ENCODE peak calls at places on chromosomes 4 and X, in seven cellular contexts. J, Q, P, V, R, G and M are unnamed samples.

GRCh38 chr4:188110036-188110435 is 633 bp upstream of the TRIML2 start:
- DNase-seq in V (no peak), R (no peak), J (no peak), P (no peak), G (no peak), Q (no peak), M (no peak)

GRCh38 chrX:3443186-3443585 is 96.7 kb upstream of the MXRA5 start:
- DNase-seq in V (no peak), J (no peak), R (peak), G (no peak), P (no peak), Q (no peak), M (no peak)

GRCh38 chr4:173367285-173367684 is 3.5 kb upstream of the SAP30 start:
- DNase-seq in G (no peak), Q (no peak), J (no peak), R (no peak), P (no peak), V (no peak), M (peak)

GRCh38 chr4:151339472-151339871 is 14.1 kb upstream of the SH3D19 start:
- DNase-seq in P (no peak), V (no peak), G (no peak), Q (no peak), J (no peak), R (no peak), M (no peak)

GRCh38 chrX:41827886-41828285 is 95.5 kb downstream of the CASK start:
- DNase-seq in G (no peak), V (no peak), R (peak), J (no peak), P (no peak), Q (no peak), M (no peak)

GRCh38 chrX:16164748-16165147 is 2.5 kb upstream of the MAGEB17 start:
- DNase-seq in J (no peak), P (no peak), Q (no peak), R (no peak), V (no peak), G (no peak), M (no peak)

GRCh38 chrX:37420179-37420578 is 71.0 kb downstream of the PRRG1 start:
- DNase-seq in Q (no peak), P (no peak), R (no peak), G (no peak), V (no peak), J (no peak), M (no peak)

GRCh38 chr4:128840711-128841318 is 31.3 kb downstream of the JADE1 start:
- DNase-seq in J (no peak), Q (no peak), G (no peak), P (no peak), V (no peak), R (no peak), M (no peak)

GRCh38 chr4:189029961-189030360 is 890.7 kb downstream of the TRIML1 start:
- DNase-seq in V (no peak), Q (no peak), G (no peak), R (no peak), P (no peak), J (no peak), M (no peak)

GRCh38 chrX:74383611-74384010 is 37.7 kb upstream of the SLC16A2 start:
- DNase-seq in V (no peak), Q (no peak), G (peak), J (no peak), R (peak), P (peak), M (peak)

GRCh38 chrX:140765043-140765784 is 55.7 kb downstream of the LINC00632 start:
- DNase-seq in P (peak), Q (no peak), G (no peak), R (peak), V (no peak), J (no peak), M (no peak)

GRCh38 chr4:156388826-156389225 is 435.2 kb upstream of the CTSO start:
- DNase-seq in G (no peak), V (no peak), R (no peak), Q (no peak), P (no peak), J (no peak), M (no peak)

GRCh38 chr4:150265806-150266205 is 187.6 kb downstream of the DCLK2 start:
- DNase-seq in P (no peak), J (no peak), V (no peak), Q (no peak), G (no peak), R (no peak), M (no peak)

GRCh38 chr4:17517664-17518063 is 2.7 kb downstream of the CLRN2 start:
- DNase-seq in J (no peak), R (no peak), P (no peak), V (no peak), G (no peak), Q (no peak), M (no peak)

GRCh38 chr4:89109841-89110540 is 1.3 kb upstream of the TIGD2 start:
- DNase-seq in R (peak), P (no peak), Q (no peak), J (no peak), G (no peak), V (no peak), M (no peak)

GRCh38 chrX:123590842-123591491 is 141.9 kb downstream of the THOC2 start:
- DNase-seq in G (peak), V (no peak), R (no peak), Q (no peak), J (no peak), P (no peak), M (peak)

GRCh38 chr4:2923141-2923551 is 40.1 kb downstream of the NOP14 start:
- DNase-seq in G (no peak), R (no peak), P (no peak), J (no peak), V (no peak), Q (no peak), M (no peak)

GRCh38 chrX:24259544-24260240 is 54.2 kb downstream of the SUPT20HL2 start:
- DNase-seq in G (peak), R (peak), V (no peak), J (no peak), Q (peak), P (peak), M (peak)

GRCh38 chr4:145736241-145736831 is 56.4 kb downstream of the C4orf51 start:
- DNase-seq in V (no peak), P (no peak), G (no peak), Q (no peak), R (peak), J (no peak), M (no peak)

GRCh38 chrX:46298821-46299220 is 246.4 kb downstream of the ZNF674 start:
- DNase-seq in V (no peak), G (no peak), J (no peak), Q (no peak), R (no peak), P (no peak), M (no peak)

GRCh38 chrX:109856974-109857373 is 123.9 kb upstream of the ACSL4 start:
- DNase-seq in Q (peak), J (no peak), V (no peak), R (peak), P (no peak), G (peak), M (no peak)

GRCh38 chr4:130359537-130359936 is 1263.6 kb downstream of the C4orf33 start:
- DNase-seq in G (peak), J (no peak), V (no peak), Q (no peak), P (no peak), R (no peak), M (no peak)

GRCh38 chrX:24427747-24428019 is 37.4 kb upstream of the PDK3 start:
- DNase-seq in G (no peak), V (no peak), R (no peak), P (no peak), Q (no peak), J (no peak), M (no peak)

GRCh38 chrX:24002792-24003191 is 24.2 kb downstream of the KLHL15 start:
- DNase-seq in P (no peak), G (no peak), Q (no peak), V (no peak), J (no peak), R (no peak), M (no peak)

GRCh38 chrX:119503484-119503861 is 35.2 kb downstream of the SLC25A5 start:
- DNase-seq in J (no peak), V (no peak), G (peak), R (no peak), Q (no peak), P (no peak), M (no peak)

GRCh38 chr4:104393649-104394048 is 101.0 kb downstream of the CXXC4 start:
- DNase-seq in G (no peak), P (no peak), Q (no peak), J (no peak), R (no peak), V (no peak), M (no peak)

GRCh38 chr4:16588651-16589050 is 309.8 kb downstream of the LDB2 start:
- DNase-seq in R (no peak), G (no peak), V (no peak), J (no peak), Q (no peak), P (no peak), M (no peak)

GRCh38 chr4:150867148-150867547 is 147.9 kb downstream of the LRBA start:
- DNase-seq in R (peak), P (no peak), Q (peak), G (peak), J (no peak), V (no peak), M (peak)

GRCh38 chr4:139175647-139176298 is 1.2 kb downstream of the ELF2 start:
- DNase-seq in G (no peak), P (no peak), J (no peak), V (no peak), Q (no peak), R (no peak), M (peak)

GRCh38 chrX:19579485-19579884 is 64.2 kb upstream of the MAP3K15 start:
- DNase-seq in R (no peak), Q (no peak), P (no peak), V (no peak), G (peak), J (no peak), M (no peak)

GRCh38 chrX:119753639-119754257 is 4.6 kb upstream of the SOWAHD start:
- DNase-seq in Q (peak), P (peak), G (no peak), V (no peak), R (peak), J (no peak), M (peak)

GRCh38 chrX:3713225-3713936 is at the start of gene PRKX:
- DNase-seq in J (peak), G (peak), P (peak), Q (peak), R (peak), V (peak), M (peak)

GRCh38 chr4:188295899-188296298 is 156.7 kb downstream of the TRIML1 start:
- DNase-seq in R (no peak), G (peak), Q (no peak), J (no peak), V (no peak), P (no peak), M (no peak)

DNA sequence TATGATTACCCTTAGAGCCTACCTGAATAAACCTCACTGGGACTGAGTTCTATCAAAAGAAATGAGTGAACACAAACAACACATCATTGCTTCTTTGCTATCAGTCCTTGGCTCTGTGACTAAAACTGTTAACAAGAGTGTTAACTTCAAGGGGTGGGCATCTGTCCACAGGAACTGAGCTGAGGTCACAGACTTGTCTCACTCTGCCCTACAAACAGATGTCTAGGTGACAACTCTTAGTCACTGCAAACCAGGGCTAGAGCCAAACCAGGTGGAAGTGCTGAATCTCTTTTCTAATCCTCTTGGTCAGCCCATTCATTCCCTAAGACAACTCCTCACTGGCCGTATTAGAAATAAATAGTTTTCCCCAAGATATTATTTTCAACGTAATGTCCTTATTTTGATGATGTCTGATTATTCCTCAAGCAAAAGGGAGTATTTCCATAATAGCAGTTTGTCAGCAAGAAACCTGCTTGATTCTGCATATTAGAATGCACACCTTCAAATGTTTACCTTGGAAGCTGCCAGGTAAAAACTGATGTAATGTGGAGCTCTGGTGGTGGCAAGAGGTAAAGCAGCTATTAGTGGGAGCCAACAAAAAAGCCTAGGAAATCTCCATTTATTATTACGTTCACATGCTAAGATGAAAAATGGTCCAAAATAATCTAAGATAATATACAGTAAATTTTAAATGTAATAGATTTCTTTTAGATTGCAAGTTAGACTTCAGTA is 4.0 kb downstream of the COL25A1 start:
- DNase-seq in J (no peak), G (peak), R (peak), P (no peak), Q (no peak), V (no peak), M (no peak)
- TF ChIP-seq CTCF in J (peak), G (peak), R (peak), P (peak), Q (peak), V (peak), M (no peak)

DNA sequence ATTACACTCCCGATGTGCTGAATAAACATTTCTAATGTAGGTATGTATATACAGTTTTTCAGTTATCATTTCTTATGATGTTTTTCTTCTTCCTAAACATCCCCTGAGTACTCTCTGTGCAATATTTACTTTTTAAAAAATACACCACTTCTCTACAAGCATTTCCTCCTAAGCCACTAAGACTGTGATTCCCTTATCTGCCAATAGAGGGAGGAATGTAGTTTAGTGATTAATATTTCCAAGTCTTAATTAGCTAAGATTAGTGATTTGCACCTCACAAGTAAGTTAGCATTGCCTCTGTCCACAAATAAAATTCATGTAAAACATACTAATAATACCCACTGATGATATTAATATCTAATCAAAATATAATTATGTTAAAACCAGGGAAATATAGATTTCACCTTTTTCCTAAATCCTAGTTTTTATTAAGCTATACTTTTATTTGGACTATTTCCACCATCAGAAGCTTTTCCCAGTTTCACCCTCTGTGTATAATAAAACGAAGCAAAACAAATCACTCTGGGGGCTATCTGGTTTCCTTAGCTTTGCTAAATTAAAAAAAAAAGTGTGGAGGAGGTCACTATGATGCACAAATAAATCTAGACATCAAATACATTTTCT is 909.1 kb downstream of the FAT4 start:
- DNase-seq in G (peak), V (no peak), P (no peak), J (no peak), R (peak), Q (no peak), M (no peak)
- TF ChIP-seq CTCF in G (peak), V (peak), P (peak), J (peak), R (peak), Q (no peak), M (peak)

GRCh38 chrX:153440556-153441135 is 5.2 kb downstream of the TREX2 start:
- DNase-seq in P (no peak), V (no peak), R (no peak), J (no peak), G (no peak), Q (no peak), M (no peak)

GRCh38 chrX:153441296-153441695 is 4.6 kb downstream of the TREX2 start:
- DNase-seq in J (no peak), Q (no peak), P (no peak), G (peak), R (peak), V (no peak), M (no peak)

GRCh38 chrX:153439977-153440376 is 5.9 kb downstream of the TREX2 start:
- DNase-seq in V (no peak), Q (no peak), P (no peak), J (no peak), R (no peak), G (no peak), M (no peak)

GRCh38 chrX:153435845-153436244 is 10.0 kb downstream of the TREX2 start:
- DNase-seq in V (no peak), R (no peak), G (no peak), J (no peak), P (no peak), Q (no peak), M (no peak)

GRCh38 chrX:153438522-153438921 is 7.3 kb downstream of the TREX2 start:
- DNase-seq in V (no peak), J (no peak), Q (no peak), P (no peak), R (peak), G (no peak), M (no peak)
- TF ChIP-seq CTCF in V (peak), J (peak), Q (no peak), P (no peak), R (peak), G (no peak), M (no peak)

DNA sequence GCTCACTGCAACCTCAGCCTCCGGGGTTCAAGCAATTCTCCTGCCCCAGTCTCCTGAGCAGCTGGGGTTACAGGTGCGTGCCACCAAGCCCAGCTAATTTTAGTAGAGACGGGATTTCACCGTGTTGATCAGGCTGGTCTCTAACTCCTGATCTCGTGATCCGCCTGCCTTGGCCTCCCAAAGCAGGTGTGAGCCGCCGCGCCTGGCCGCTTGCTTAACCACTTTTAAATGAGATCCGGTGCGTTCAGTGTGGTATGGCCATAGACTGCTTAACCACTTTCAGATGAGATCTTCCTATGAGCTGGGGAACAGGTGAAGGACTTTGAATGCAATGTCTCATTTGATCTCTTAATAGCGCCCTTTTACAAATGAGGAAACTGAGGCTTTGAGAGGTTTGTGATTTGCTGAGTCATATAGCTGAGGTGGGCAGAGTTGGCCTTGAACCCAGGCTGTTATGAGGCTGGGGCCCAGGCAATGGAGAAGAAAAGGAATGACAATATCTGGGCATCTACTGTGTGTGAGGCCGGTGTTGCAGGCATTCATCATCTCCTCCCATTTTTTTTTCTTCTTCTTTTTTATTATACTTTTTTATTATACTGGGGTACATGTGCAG is 41.9 kb upstream of the NSG1 start:
- DNase-seq in Q (no peak), P (no peak), J (no peak), R (no peak), G (no peak), V (no peak), M (peak)
- TF ChIP-seq CTCF in Q (no peak), P (no peak), J (no peak), R (no peak), G (no peak), V (no peak), M (no peak)

GRCh38 chr4:176099314-176099713 is 33.7 kb downstream of the WDR17 start:
- DNase-seq in Q (no peak), R (no peak), G (no peak), J (no peak), V (no peak), P (no peak), M (no peak)
- TF ChIP-seq CTCF in Q (no peak), R (no peak), G (no peak), J (peak), V (peak), P (no peak), M (no peak)

DNA sequence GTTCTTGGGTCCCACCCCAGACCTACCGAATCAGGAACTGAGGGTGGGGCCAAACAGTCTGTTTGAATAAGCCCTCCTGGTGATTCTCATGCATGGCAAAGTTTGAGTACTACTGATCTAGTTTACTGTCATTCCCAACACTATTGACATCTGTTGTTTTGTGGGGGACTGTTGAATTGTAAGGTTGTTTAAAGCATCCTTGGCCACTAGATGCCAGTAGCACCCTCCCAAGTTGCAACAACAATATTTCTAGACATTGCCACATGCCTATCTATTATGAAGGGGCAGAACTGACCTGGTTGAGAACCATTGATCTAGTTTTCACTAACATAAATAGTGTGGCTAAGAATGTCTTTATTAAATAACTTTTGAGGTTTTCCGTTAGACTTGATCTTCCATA is 15.1 kb downstream of the TAF9B start:
- DNase-seq in Q (no peak), V (no peak), G (no peak), R (no peak), J (no peak), P (no peak), M (no peak)
- TF ChIP-seq CTCF in Q (no peak), V (peak), G (no peak), R (peak), J (peak), P (no peak), M (no peak)

DNA sequence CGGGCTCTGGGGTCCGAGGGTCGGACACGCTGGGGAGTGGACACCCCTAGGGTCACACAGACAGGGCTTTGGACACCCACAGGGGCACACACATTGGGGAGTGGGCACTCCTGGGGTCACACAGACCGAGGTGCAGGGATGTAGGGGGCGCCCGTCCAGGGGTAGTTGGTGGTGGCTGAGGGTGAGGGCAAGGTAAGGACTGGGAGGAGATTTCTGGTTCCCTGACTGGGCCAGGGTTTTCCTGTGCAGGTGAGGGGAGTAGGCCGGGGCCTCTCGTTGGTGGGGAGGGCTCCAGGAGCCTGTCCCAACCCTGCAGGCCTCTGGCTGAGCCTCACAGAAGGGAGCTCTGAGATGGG is 21.9 kb upstream of the WDR45 start:
- DNase-seq in P (no peak), J (no peak), Q (no peak), R (no peak), V (no peak), G (no peak), M (no peak)
- TF ChIP-seq CTCF in P (no peak), J (no peak), Q (no peak), R (peak), V (no peak), G (no peak), M (no peak)

GRCh38 chr4:113969935-113970334 is 9.5 kb downstream of the ARSJ start:
- DNase-seq in R (no peak), V (no peak), P (no peak), G (no peak), J (no peak), Q (no peak), M (no peak)
- TF ChIP-seq CTCF in R (no peak), V (no peak), P (no peak), G (no peak), J (no peak), Q (no peak), M (no peak)